ENCODE peak calls at places on chromosomes 16 and 17, in five cellular contexts. X is stimulated activated CD8-positive, alpha-beta memory T cell treated with anti-CD3 and anti-CD28 coated beads, Interleukin-2, amount 100 ng/mL, for 1 hour; R is non-pigmented ciliary epithelial cell; I is CD8-positive, alpha-beta T cell; U is NCI-H1105. V is an unnamed sample.

GRCh38 chr17:42276609-42277341 is 584 bp upstream of the STAT5B start:
- DNase-seq in I (no peak), U (no peak), X (no peak), R (peak), V (peak)

GRCh38 chr17:59311051-59311468 is 20.4 kb upstream of the YPEL2 start:
- DNase-seq in R (no peak), U (peak), X (no peak), I (peak), V (peak)

GRCh38 chr17:82365586-82366295 is 5.8 kb upstream of the UTS2R start:
- DNase-seq in I (no peak), R (no peak), X (no peak), U (no peak), V (no peak)

GRCh38 chr17:6471531-6472465 is 27.5 kb downstream of the PIMREG start:
- DNase-seq in I (no peak), R (no peak), U (no peak), X (no peak), V (no peak)

GRCh38 chr17:17351901-17352781 is 49.0 kb downstream of the NT5M start:
- DNase-seq in U (no peak), R (peak), X (no peak), I (no peak), V (peak)

GRCh38 chr17:42781639-42782401 is 1.4 kb downstream of the WNK4 start:
- DNase-seq in R (no peak), U (no peak), I (no peak), X (no peak), V (no peak)

GRCh38 chr17:273994-274832 is 78.4 kb downstream of the RPH3AL start:
- DNase-seq in U (no peak), X (no peak), I (no peak), R (no peak), V (no peak)

GRCh38 chr17:81477173-81477572 is 35.4 kb downstream of the ACTG1 start:
- DNase-seq in U (no peak), I (no peak), R (no peak), X (no peak), V (no peak)

GRCh38 chr17:65952586-65952985 is 239.3 kb downstream of the CEP112 start:
- DNase-seq in I (no peak), X (no peak), R (no peak), U (no peak), V (no peak)

GRCh38 chr16:86714166-86714565 is 135.8 kb downstream of the FOXL1 start:
- DNase-seq in X (no peak), I (no peak), U (no peak), R (no peak), V (peak)

GRCh38 chr17:49482144-49482817 is 12.8 kb upstream of the NGFR start:
- DNase-seq in I (no peak), X (no peak), R (no peak), U (no peak), V (no peak)

GRCh38 chr16:51236583-51236982 is 85.5 kb upstream of the SALL1 start:
- DNase-seq in X (no peak), I (no peak), R (no peak), U (no peak), V (no peak)

V was measured in islet precursor cell.